ENCODE peak calls at places on chromosomes 5 and 9, in eight cellular contexts. N is pancreas, W is lower lobe of right lung, Y is aorta, X is heart right ventricle, C is A549, I is PC-3, J is DND-41. B is an unnamed sample.

GRCh38 chr9:94085062-94085639 is 887 bp downstream of the PTPDC1 start:
- ATAC-seq in N (no peak), W (no peak), Y (no peak), X (no peak), C (no peak), I (peak; percentile 68), J (no peak), B (no peak)

GRCh38 chr5:157477814-157478494 is 17.9 kb downstream of the NIPAL4 start:
- ATAC-seq in N (no peak), W (no peak), Y (no peak), X (no peak), C (no peak), I (no peak), J (no peak), B (no peak)

GRCh38 chr5:81787843-81788242 is 36.9 kb upstream of the SSBP2 start:
- ATAC-seq in N (peak; percentile 84), W (peak; percentile 37), Y (peak; percentile 86), X (peak; percentile 83), C (peak; percentile 47), I (no peak), J (peak; percentile 76), B (peak; percentile 66)

GRCh38 chr9:136002886-136003285 is 41.7 kb upstream of the UBAC1 start:
- ATAC-seq in N (no peak), W (peak; percentile 55), Y (peak; percentile 38), X (peak; percentile 69), C (no peak), I (no peak), J (no peak), B (peak; percentile 54)

GRCh38 chr9:36882117-36882465 is 152.0 kb downstream of the PAX5 start:
- ATAC-seq in N (no peak), W (no peak), Y (no peak), X (no peak), C (no peak), I (no peak), J (no peak), B (no peak)

GRCh38 chr9:36051317-36051716 is 14.6 kb downstream of the RECK start:
- ATAC-seq in N (no peak), W (no peak), Y (no peak), X (no peak), C (no peak), I (no peak), J (no peak), B (no peak)

GRCh38 chr5:91957671-91958070 is 574.6 kb upstream of the ARRDC3 start:
- ATAC-seq in N (no peak), W (no peak), Y (peak; percentile 19), X (no peak), C (no peak), I (no peak), J (no peak), B (peak; percentile 43)

GRCh38 chr9:116372081-116372673 is 218.6 kb downstream of the PAPPA start:
- ATAC-seq in N (no peak), W (no peak), Y (peak; percentile 49), X (peak; percentile 49), C (no peak), I (no peak), J (no peak), B (no peak)

GRCh38 chr5:160507181-160507811 is 85.6 kb downstream of the PTTG1 start:
- ATAC-seq in N (no peak), W (no peak), Y (no peak), X (peak; percentile 47), C (no peak), I (peak; percentile 35), J (no peak), B (no peak)

GRCh38 chr9:100499460-100499859 is 26.5 kb downstream of the TMEFF1 start:
- ATAC-seq in N (no peak), W (no peak), Y (no peak), X (no peak), C (no peak), I (no peak), J (no peak), B (no peak)

GRCh38 chr5:143233020-143233419 is 170.5 kb downstream of the NR3C1 start:
- ATAC-seq in N (no peak), W (peak; percentile 56), Y (no peak), X (no peak), C (no peak), I (no peak), J (no peak), B (no peak)

GRCh38 chr5:79851694-79852006 is 139.4 kb downstream of the MTX3 start:
- ATAC-seq in N (no peak), W (no peak), Y (no peak), X (peak; percentile 31), C (no peak), I (no peak), J (no peak), B (no peak)

GRCh38 chr5:76583163-76584047 is 39.8 kb downstream of the F2RL2 start:
- ATAC-seq in N (peak; percentile 81), W (no peak), Y (no peak), X (no peak), C (no peak), I (no peak), J (no peak), B (no peak)

GRCh38 chr9:7613931-7614330 is 185.6 kb downstream of the DMAC1 start:
- ATAC-seq in N (no peak), W (no peak), Y (no peak), X (no peak), C (no peak), I (no peak), J (no peak), B (no peak)

GRCh38 chr5:95861221-95861857 is 38.8 kb upstream of the GLRX start:
- ATAC-seq in N (peak; percentile 39), W (peak; percentile 52), Y (no peak), X (peak; percentile 36), C (peak; percentile 48), I (peak; percentile 56), J (no peak), B (no peak)

GRCh38 chr5:78527054-78527884 is 121.3 kb downstream of the LHFPL2 start:
- ATAC-seq in N (peak; percentile 83), W (peak; percentile 92), Y (peak; percentile 93), X (peak; percentile 91), C (peak; percentile 67), I (no peak), J (no peak), B (peak; percentile 85)

GRCh38 chr5:142175039-142175438 is 66.5 kb downstream of the NDFIP1 start:
- ATAC-seq in N (no peak), W (no peak), Y (no peak), X (peak; percentile 10), C (no peak), I (no peak), J (no peak), B (no peak)

GRCh38 chr5:117266237-117266725 is 691.7 kb upstream of the SEMA6A start:
- ATAC-seq in N (no peak), W (no peak), Y (no peak), X (no peak), C (no peak), I (no peak), J (no peak), B (no peak)

GRCh38 chr9:86563350-86563749 is 209.1 kb upstream of the TUT7 start:
- ATAC-seq in N (no peak), W (no peak), Y (no peak), X (no peak), C (no peak), I (no peak), J (no peak), B (no peak)

GRCh38 chr9:135463140-135463539 is 16.4 kb upstream of the PPP1R26 start:
- ATAC-seq in N (no peak), W (no peak), Y (no peak), X (no peak), C (peak; percentile 83), I (peak; percentile 98), J (no peak), B (no peak)

GRCh38 chr5:96200611-96201010 is 232.4 kb downstream of the PCSK1 start:
- ATAC-seq in N (no peak), W (peak; percentile 80), Y (no peak), X (no peak), C (no peak), I (no peak), J (no peak), B (peak; percentile 55)

DNA sequence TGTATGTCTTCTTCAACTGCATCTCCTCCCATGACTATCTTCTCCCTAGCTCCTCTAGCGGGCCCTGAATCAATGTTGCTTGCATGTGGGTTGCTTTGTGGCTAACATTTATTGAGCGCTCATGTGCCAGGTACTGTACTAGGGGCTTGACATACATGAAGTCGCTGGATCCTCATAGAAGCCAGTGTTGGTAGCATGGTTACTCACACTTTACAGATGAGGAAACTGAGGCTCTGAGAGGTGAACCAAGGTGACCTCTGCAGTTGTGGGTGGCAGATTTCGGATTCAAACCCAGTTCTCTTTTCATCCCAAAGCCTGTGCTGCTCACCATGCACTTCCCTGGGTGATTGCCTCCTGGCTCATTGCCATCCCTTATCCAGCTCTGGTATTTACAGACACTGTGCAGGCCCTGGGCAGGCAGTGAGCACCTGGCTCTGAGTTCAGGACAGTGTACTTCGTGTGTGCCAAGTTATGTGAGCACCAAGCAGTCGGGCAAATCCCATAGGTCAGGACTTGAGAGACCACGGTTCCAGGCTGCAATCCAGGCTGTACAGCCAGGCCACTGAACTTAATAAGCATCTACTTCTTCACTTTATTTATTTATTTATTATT is 1.3 kb downstream of the LRSAM1 start:
- ATAC-seq in N (peak; percentile 46), W (no peak), Y (no peak), X (peak; percentile 38), C (no peak), I (no peak), J (no peak), B (no peak)
- H3K4me1 ChIP-seq in N (no peaks in the 10 kb centered on the region), W (peaks cover 44% of the 10 kb centered on the region), Y (no peaks in the 10 kb centered on the region), X (peaks cover 37% of the 10 kb centered on the region), C (peaks cover 17% of the 10 kb centered on the region), I (peaks cover 21% of the 10 kb centered on the region), J (peaks cover 38% of the 10 kb centered on the region), B (peaks cover 20% of the 10 kb centered on the region)

GRCh38 chr9:124768275-124768674 is 2.8 kb downstream of the NR6A1 start:
- ATAC-seq in N (no peak), W (no peak), Y (no peak), X (no peak), C (no peak), I (no peak), J (no peak), B (no peak)
- H3K4me3 ChIP-seq in N (peak overlapping the region; percentile 94), W (no peak overlapping the region), Y (no peak overlapping the region), X (no peak overlapping the region), C (no peak overlapping the region), I (peak overlapping the region; percentile 84), J (no peak overlapping the region), B (no peak overlapping the region)

GRCh38 chr9:89442016-89442415 is 55.9 kb downstream of the SEMA4D start:
- ATAC-seq in N (no peak), W (no peak), Y (no peak), X (no peak), C (no peak), I (no peak), J (no peak), B (no peak)
- H3K4me1 ChIP-seq in N (no peaks in the 10 kb centered on the region), W (peaks cover 46% of the 10 kb centered on the region), Y (no peaks in the 10 kb centered on the region), X (peaks cover 5% of the 10 kb centered on the region), C (no peaks in the 10 kb centered on the region), I (no peaks in the 10 kb centered on the region), J (no peaks in the 10 kb centered on the region), B (no peaks in the 10 kb centered on the region)

DNA sequence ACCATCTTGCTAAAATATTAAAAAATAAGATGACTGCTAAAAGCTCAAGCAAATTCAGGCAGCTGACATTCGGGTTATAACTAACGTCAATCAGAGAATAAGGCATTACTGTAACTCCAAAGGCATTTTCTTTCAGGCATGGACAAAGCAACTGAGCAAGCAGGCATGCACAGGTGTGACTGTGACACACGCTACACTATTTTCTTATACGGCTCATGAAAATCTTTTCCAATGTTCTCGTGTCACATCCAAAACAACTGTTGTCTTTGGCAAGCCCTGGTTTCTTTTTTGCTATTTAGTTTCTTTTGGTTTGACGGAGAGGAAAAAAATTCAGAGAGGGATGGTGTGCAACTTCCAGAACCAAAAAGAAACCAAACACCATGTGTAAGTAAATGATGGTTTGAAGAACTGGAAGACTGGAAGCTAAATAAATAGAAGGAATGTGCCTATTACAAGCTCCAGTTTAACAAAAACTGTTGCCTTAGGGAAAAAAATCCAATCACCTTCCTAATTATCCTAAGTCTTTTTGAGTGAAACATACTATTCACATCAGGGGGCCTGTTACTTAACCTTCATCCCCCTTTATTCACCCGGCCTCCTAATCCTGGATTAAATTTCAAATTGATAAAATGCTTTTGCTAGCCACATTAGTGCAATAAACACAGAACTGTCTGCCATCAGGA is 277.6 kb downstream of the PSAT1 start:
- ATAC-seq in N (no peak), W (no peak), Y (no peak), X (no peak), C (no peak), I (no peak), J (no peak), B (no peak)
- H3K4me3 ChIP-seq in N (no peak overlapping the region), W (no peak overlapping the region), Y (no peak overlapping the region), X (no peak overlapping the region), C (no peak overlapping the region), I (no peak overlapping the region), J (no peak overlapping the region), B (no peak overlapping the region)

B was measured in gastroesophageal sphincter.